ENCODE peak calls at places on chromosomes 5 and 9, in seven cellular contexts. One of them, this sample, is unnamed.
A peak's percentile ranks its signal among the peaks of the same experiment; 100 is the strongest.

GRCh38 chr9:22446950-22447606 is 454 bp downstream of the DMRTA1 start:
- DNase-seq in activated T-cell treated with anti-CD3 and anti-CD28 coated beads for 1 hour: peak; percentile 7
- DNase-seq in AG04450: no peak
- DNase-seq in stimulated activated CD4-positive, alpha-beta T cell treated with anti-CD3 and anti-CD28 coated beads, Interleukin-2, amount 100 ng/mL, for 48 hours: peak; percentile 29
- DNase-seq in pancreas: peak; percentile 83
- DNase-seq in CD8-positive, alpha-beta T cell: peak; percentile 26
- DNase-seq in omental fat pad: no peak
- DNase-seq in this sample: peak; percentile 40

GRCh38 chr9:18678846-18679245 is 204.9 kb downstream of the ADAMTSL1 start:
- DNase-seq in activated T-cell treated with anti-CD3 and anti-CD28 coated beads for 1 hour: no peak
- DNase-seq in AG04450: no peak
- DNase-seq in stimulated activated CD4-positive, alpha-beta T cell treated with anti-CD3 and anti-CD28 coated beads, Interleukin-2, amount 100 ng/mL, for 48 hours: no peak
- DNase-seq in pancreas: no peak
- DNase-seq in CD8-positive, alpha-beta T cell: no peak
- DNase-seq in omental fat pad: no peak
- DNase-seq in this sample: no peak

GRCh38 chr5:156824800-156825199 is 25.3 kb upstream of the PPP1R2B start:
- DNase-seq in activated T-cell treated with anti-CD3 and anti-CD28 coated beads for 1 hour: no peak
- DNase-seq in AG04450: peak; percentile 8
- DNase-seq in stimulated activated CD4-positive, alpha-beta T cell treated with anti-CD3 and anti-CD28 coated beads, Interleukin-2, amount 100 ng/mL, for 48 hours: no peak
- DNase-seq in pancreas: no peak
- DNase-seq in CD8-positive, alpha-beta T cell: no peak
- DNase-seq in omental fat pad: no peak
- DNase-seq in this sample: no peak

GRCh38 chr5:51558682-51559081 is 175.4 kb downstream of the ISL1 start:
- DNase-seq in activated T-cell treated with anti-CD3 and anti-CD28 coated beads for 1 hour: no peak
- DNase-seq in AG04450: no peak
- DNase-seq in stimulated activated CD4-positive, alpha-beta T cell treated with anti-CD3 and anti-CD28 coated beads, Interleukin-2, amount 100 ng/mL, for 48 hours: no peak
- DNase-seq in pancreas: no peak
- DNase-seq in CD8-positive, alpha-beta T cell: no peak
- DNase-seq in omental fat pad: no peak
- DNase-seq in this sample: no peak

GRCh38 chr5:87770601-87771121 is 357.9 kb upstream of the CCNH start:
- DNase-seq in activated T-cell treated with anti-CD3 and anti-CD28 coated beads for 1 hour: no peak
- DNase-seq in AG04450: no peak
- DNase-seq in stimulated activated CD4-positive, alpha-beta T cell treated with anti-CD3 and anti-CD28 coated beads, Interleukin-2, amount 100 ng/mL, for 48 hours: no peak
- DNase-seq in pancreas: no peak
- DNase-seq in CD8-positive, alpha-beta T cell: no peak
- DNase-seq in omental fat pad: no peak
- DNase-seq in this sample: no peak

GRCh38 chr5:171628344-171628743 is 157.3 kb upstream of the SMIM23 start:
- DNase-seq in activated T-cell treated with anti-CD3 and anti-CD28 coated beads for 1 hour: no peak
- DNase-seq in AG04450: no peak
- DNase-seq in stimulated activated CD4-positive, alpha-beta T cell treated with anti-CD3 and anti-CD28 coated beads, Interleukin-2, amount 100 ng/mL, for 48 hours: no peak
- DNase-seq in pancreas: no peak
- DNase-seq in CD8-positive, alpha-beta T cell: no peak
- DNase-seq in omental fat pad: no peak
- DNase-seq in this sample: no peak

GRCh38 chr9:90878562-90878961 is 76.9 kb downstream of the SYK start:
- DNase-seq in activated T-cell treated with anti-CD3 and anti-CD28 coated beads for 1 hour: no peak
- DNase-seq in AG04450: no peak
- DNase-seq in stimulated activated CD4-positive, alpha-beta T cell treated with anti-CD3 and anti-CD28 coated beads, Interleukin-2, amount 100 ng/mL, for 48 hours: no peak
- DNase-seq in pancreas: no peak
- DNase-seq in CD8-positive, alpha-beta T cell: no peak
- DNase-seq in omental fat pad: no peak
- DNase-seq in this sample: peak; percentile 65

GRCh38 chr5:15515229-15515628 is 15.2 kb downstream of the FBXL7 start:
- DNase-seq in activated T-cell treated with anti-CD3 and anti-CD28 coated beads for 1 hour: no peak
- DNase-seq in AG04450: no peak
- DNase-seq in stimulated activated CD4-positive, alpha-beta T cell treated with anti-CD3 and anti-CD28 coated beads, Interleukin-2, amount 100 ng/mL, for 48 hours: no peak
- DNase-seq in pancreas: no peak
- DNase-seq in CD8-positive, alpha-beta T cell: no peak
- DNase-seq in omental fat pad: no peak
- DNase-seq in this sample: no peak

GRCh38 chr9:131138676-131139075 is 13.3 kb downstream of the NUP214 start:
- DNase-seq in activated T-cell treated with anti-CD3 and anti-CD28 coated beads for 1 hour: no peak
- DNase-seq in AG04450: no peak
- DNase-seq in stimulated activated CD4-positive, alpha-beta T cell treated with anti-CD3 and anti-CD28 coated beads, Interleukin-2, amount 100 ng/mL, for 48 hours: no peak
- DNase-seq in pancreas: no peak
- DNase-seq in CD8-positive, alpha-beta T cell: no peak
- DNase-seq in omental fat pad: no peak
- DNase-seq in this sample: no peak

GRCh38 chr5:94908889-94909480 is 290.5 kb downstream of the SLF1 start:
- DNase-seq in activated T-cell treated with anti-CD3 and anti-CD28 coated beads for 1 hour: no peak
- DNase-seq in AG04450: peak; percentile 8
- DNase-seq in stimulated activated CD4-positive, alpha-beta T cell treated with anti-CD3 and anti-CD28 coated beads, Interleukin-2, amount 100 ng/mL, for 48 hours: no peak
- DNase-seq in pancreas: no peak
- DNase-seq in CD8-positive, alpha-beta T cell: no peak
- DNase-seq in omental fat pad: no peak
- DNase-seq in this sample: no peak

GRCh38 chr5:11672385-11673085 is 231.7 kb downstream of the CTNND2 start:
- DNase-seq in activated T-cell treated with anti-CD3 and anti-CD28 coated beads for 1 hour: no peak
- DNase-seq in AG04450: no peak
- DNase-seq in stimulated activated CD4-positive, alpha-beta T cell treated with anti-CD3 and anti-CD28 coated beads, Interleukin-2, amount 100 ng/mL, for 48 hours: no peak
- DNase-seq in pancreas: no peak
- DNase-seq in CD8-positive, alpha-beta T cell: no peak
- DNase-seq in omental fat pad: no peak
- DNase-seq in this sample: no peak

GRCh38 chr5:156000115-156000514 is 326.8 kb upstream of the SGCD start:
- DNase-seq in activated T-cell treated with anti-CD3 and anti-CD28 coated beads for 1 hour: no peak
- DNase-seq in AG04450: no peak
- DNase-seq in stimulated activated CD4-positive, alpha-beta T cell treated with anti-CD3 and anti-CD28 coated beads, Interleukin-2, amount 100 ng/mL, for 48 hours: no peak
- DNase-seq in pancreas: no peak
- DNase-seq in CD8-positive, alpha-beta T cell: no peak
- DNase-seq in omental fat pad: no peak
- DNase-seq in this sample: no peak

GRCh38 chr9:130610862-130611689 is 31.7 kb downstream of the FUBP3 start:
- DNase-seq in activated T-cell treated with anti-CD3 and anti-CD28 coated beads for 1 hour: no peak
- DNase-seq in AG04450: no peak
- DNase-seq in stimulated activated CD4-positive, alpha-beta T cell treated with anti-CD3 and anti-CD28 coated beads, Interleukin-2, amount 100 ng/mL, for 48 hours: no peak
- DNase-seq in pancreas: no peak
- DNase-seq in CD8-positive, alpha-beta T cell: no peak
- DNase-seq in omental fat pad: no peak
- DNase-seq in this sample: no peak

GRCh38 chr9:134698587-134699342 is 57.2 kb downstream of the COL5A1 start:
- DNase-seq in activated T-cell treated with anti-CD3 and anti-CD28 coated beads for 1 hour: peak; percentile 11
- DNase-seq in AG04450: no peak
- DNase-seq in stimulated activated CD4-positive, alpha-beta T cell treated with anti-CD3 and anti-CD28 coated beads, Interleukin-2, amount 100 ng/mL, for 48 hours: peak; percentile 54
- DNase-seq in pancreas: peak; percentile 86
- DNase-seq in CD8-positive, alpha-beta T cell: peak; percentile 30
- DNase-seq in omental fat pad: no peak
- DNase-seq in this sample: no peak

GRCh38 chr5:176441921-176442323 is 6.3 kb upstream of the FAF2 start:
- DNase-seq in activated T-cell treated with anti-CD3 and anti-CD28 coated beads for 1 hour: no peak
- DNase-seq in AG04450: no peak
- DNase-seq in stimulated activated CD4-positive, alpha-beta T cell treated with anti-CD3 and anti-CD28 coated beads, Interleukin-2, amount 100 ng/mL, for 48 hours: no peak
- DNase-seq in pancreas: no peak
- DNase-seq in CD8-positive, alpha-beta T cell: no peak
- DNase-seq in omental fat pad: no peak
- DNase-seq in this sample: no peak

GRCh38 chr9:75088646-75089368 is 493 bp downstream of the OSTF1 start:
- DNase-seq in activated T-cell treated with anti-CD3 and anti-CD28 coated beads for 1 hour: no peak
- DNase-seq in AG04450: no peak
- DNase-seq in stimulated activated CD4-positive, alpha-beta T cell treated with anti-CD3 and anti-CD28 coated beads, Interleukin-2, amount 100 ng/mL, for 48 hours: no peak
- DNase-seq in pancreas: peak; percentile 65
- DNase-seq in CD8-positive, alpha-beta T cell: peak; percentile 24
- DNase-seq in omental fat pad: no peak
- DNase-seq in this sample: no peak

GRCh38 chr9:86464242-86464641 is 110.0 kb upstream of the TUT7 start:
- DNase-seq in activated T-cell treated with anti-CD3 and anti-CD28 coated beads for 1 hour: no peak
- DNase-seq in AG04450: no peak
- DNase-seq in stimulated activated CD4-positive, alpha-beta T cell treated with anti-CD3 and anti-CD28 coated beads, Interleukin-2, amount 100 ng/mL, for 48 hours: no peak
- DNase-seq in pancreas: no peak
- DNase-seq in CD8-positive, alpha-beta T cell: no peak
- DNase-seq in omental fat pad: no peak
- DNase-seq in this sample: no peak

GRCh38 chr9:28808042-28808441 is 1234.8 kb upstream of the C9orf72 start:
- DNase-seq in activated T-cell treated with anti-CD3 and anti-CD28 coated beads for 1 hour: no peak
- DNase-seq in AG04450: no peak
- DNase-seq in stimulated activated CD4-positive, alpha-beta T cell treated with anti-CD3 and anti-CD28 coated beads, Interleukin-2, amount 100 ng/mL, for 48 hours: no peak
- DNase-seq in pancreas: no peak
- DNase-seq in CD8-positive, alpha-beta T cell: no peak
- DNase-seq in omental fat pad: no peak
- DNase-seq in this sample: no peak

GRCh38 chr5:153147891-153148623 is 342.4 kb upstream of the GRIA1 start:
- DNase-seq in activated T-cell treated with anti-CD3 and anti-CD28 coated beads for 1 hour: no peak
- DNase-seq in AG04450: no peak
- DNase-seq in stimulated activated CD4-positive, alpha-beta T cell treated with anti-CD3 and anti-CD28 coated beads, Interleukin-2, amount 100 ng/mL, for 48 hours: no peak
- DNase-seq in pancreas: no peak
- DNase-seq in CD8-positive, alpha-beta T cell: no peak
- DNase-seq in omental fat pad: no peak
- DNase-seq in this sample: peak; percentile 31

GRCh38 chr9:17625644-17626388 is 47.0 kb downstream of the SH3GL2 start:
- DNase-seq in activated T-cell treated with anti-CD3 and anti-CD28 coated beads for 1 hour: no peak
- DNase-seq in AG04450: no peak
- DNase-seq in stimulated activated CD4-positive, alpha-beta T cell treated with anti-CD3 and anti-CD28 coated beads, Interleukin-2, amount 100 ng/mL, for 48 hours: no peak
- DNase-seq in pancreas: no peak
- DNase-seq in CD8-positive, alpha-beta T cell: no peak
- DNase-seq in omental fat pad: no peak
- DNase-seq in this sample: no peak

GRCh38 chr5:78647838-78648358 is 674 bp downstream of the LHFPL2 start:
- DNase-seq in activated T-cell treated with anti-CD3 and anti-CD28 coated beads for 1 hour: no peak
- DNase-seq in AG04450: no peak
- DNase-seq in stimulated activated CD4-positive, alpha-beta T cell treated with anti-CD3 and anti-CD28 coated beads, Interleukin-2, amount 100 ng/mL, for 48 hours: no peak
- DNase-seq in pancreas: no peak
- DNase-seq in CD8-positive, alpha-beta T cell: no peak
- DNase-seq in omental fat pad: no peak
- DNase-seq in this sample: no peak

GRCh38 chr9:93345630-93346239 is 105.8 kb upstream of the FAM120A start:
- DNase-seq in activated T-cell treated with anti-CD3 and anti-CD28 coated beads for 1 hour: no peak
- DNase-seq in AG04450: no peak
- DNase-seq in stimulated activated CD4-positive, alpha-beta T cell treated with anti-CD3 and anti-CD28 coated beads, Interleukin-2, amount 100 ng/mL, for 48 hours: no peak
- DNase-seq in pancreas: no peak
- DNase-seq in CD8-positive, alpha-beta T cell: no peak
- DNase-seq in omental fat pad: no peak
- DNase-seq in this sample: no peak